ENCODE peak calls at places on chromosomes 13 and 19, in four cellular contexts. A is heart left ventricle; I is CD8-positive, alpha-beta T cell; V is A549. H is an unnamed sample.

GRCh38 chr13:74153316-74153715 is 19.1 kb upstream of the KLF12 start:
- DNase-seq in I (no peak), V (no peak), A (no peak), H (no peak)

GRCh38 chr13:94327318-94327717 is 152.2 kb downstream of the DCT start:
- DNase-seq in V (no peak), A (no peak), I (no peak), H (no peak)

GRCh38 chr13:107650081-107650701 is 565.1 kb downstream of the LIG4 start:
- DNase-seq in I (no peak), V (peak), A (peak), H (peak)

GRCh38 chr13:44045179-44045562 is 165.5 kb downstream of the LACC1 start:
- DNase-seq in I (no peak), V (peak), A (no peak), H (no peak)

GRCh38 chr19:41695745-41696144 is 7.7 kb upstream of the CEACAM7 start:
- DNase-seq in A (no peak), I (no peak), V (no peak), H (no peak)

GRCh38 chr19:57633832-57634131 is 814 bp downstream of the ZNF211 start:
- DNase-seq in A (no peak), V (no peak), I (no peak), H (no peak)

GRCh38 chr19:7852851-7853759 is 21.1 kb downstream of the PRR36 start:
- DNase-seq in I (peak), V (peak), A (peak), H (peak)

GRCh38 chr19:56404705-56405056 is 549 bp downstream of the ZNF583 start:
- DNase-seq in V (no peak), I (no peak), A (no peak), H (no peak)

GRCh38 chr13:41694902-41695301 is 237.6 kb downstream of the RGCC start:
- DNase-seq in I (no peak), V (peak), A (peak), H (no peak)

GRCh38 chr19:35347171-35347929 is at the start of gene FFAR1:
- DNase-seq in V (no peak), A (no peak), I (no peak), H (no peak)

GRCh38 chr19:18425515-18426415 is 6.6 kb downstream of the SSBP4 start:
- DNase-seq in A (peak), V (no peak), I (no peak), H (no peak)

GRCh38 chr13:99323488-99323887 is 16.3 kb upstream of the GPR183 start:
- DNase-seq in I (no peak), V (no peak), A (no peak), H (no peak)

GRCh38 chr13:44272692-44273091 is 100.9 kb upstream of the SERP2 start:
- DNase-seq in V (no peak), I (no peak), A (no peak), H (no peak)

GRCh38 chr13:43085545-43085944 is 62.2 kb downstream of the DNAJC15 start:
- DNase-seq in I (no peak), A (no peak), V (peak), H (no peak)

GRCh38 chr13:113581871-113582270 is 2.7 kb upstream of the TFDP1 start:
- DNase-seq in I (no peak), A (no peak), V (no peak), H (no peak)

GRCh38 chr13:105990256-105990958 is 545.1 kb downstream of the EFNB2 start:
- DNase-seq in I (no peak), V (no peak), A (no peak), H (no peak)

GRCh38 chr13:50236898-50237318 is 221.7 kb downstream of the KCNRG start:
- DNase-seq in V (no peak), A (no peak), I (no peak), H (peak)

GRCh38 chr13:110942248-110942981 is 27.5 kb upstream of the ANKRD10 start:
- DNase-seq in V (no peak), I (no peak), A (no peak), H (peak)

GRCh38 chr19:55386515-55386947 is 799 bp downstream of the RPL28 start:
- DNase-seq in V (no peak), A (no peak), I (no peak), H (no peak)

GRCh38 chr13:43054803-43055802 is 31.7 kb downstream of the DNAJC15 start:
- DNase-seq in A (peak), I (no peak), V (peak), H (peak)

GRCh38 chr19:11538232-11539036 is at the start of gene CNN1:
- DNase-seq in A (peak), V (no peak), I (no peak), H (no peak)

GRCh38 chr13:44618326-44618725 is 42.2 kb upstream of the TSC22D1 start:
- DNase-seq in A (no peak), V (no peak), I (no peak), H (no peak)

GRCh38 chr19:49906879-49907564 is 10.3 kb upstream of the IL4I1 start:
- DNase-seq in V (no peak), A (no peak), I (no peak), H (no peak)

GRCh38 chr13:31846182-31846938 is 107.0 kb downstream of the RXFP2 start:
- DNase-seq in A (peak), V (peak), I (peak), H (peak)

GRCh38 chr13:55977436-55977835 is 1163.3 kb upstream of the PRR20A start:
- DNase-seq in V (no peak), I (no peak), A (no peak), H (no peak)

GRCh38 chr13:76872686-76873085 is 13.5 kb downstream of the KCTD12 start:
- DNase-seq in A (no peak), V (no peak), I (no peak), H (no peak)

GRCh38 chr13:95083758-95084157 is 217.5 kb downstream of the ABCC4 start:
- DNase-seq in A (no peak), I (no peak), V (peak), H (no peak)

GRCh38 chr19:41449865-41450178 is 6.9 kb downstream of the ERICH4 start:
- DNase-seq in I (no peak), V (no peak), A (no peak), H (no peak)

GRCh38 chr19:58400916-58401824 is 5.7 kb downstream of the RNF225 start:
- DNase-seq in A (peak), V (peak), I (peak), H (peak)

GRCh38 chr19:49328741-49329140 is 3.8 kb upstream of the SLC6A16 start:
- DNase-seq in A (no peak), V (no peak), I (no peak), H (no peak)

GRCh38 chr13:98315466-98315865 is 138.4 kb upstream of the RNF113B start:
- DNase-seq in A (no peak), V (no peak), I (no peak), H (no peak)

GRCh38 chr19:39154084-39154625 is 28.6 kb downstream of the PAK4 start:
- DNase-seq in A (no peak), V (no peak), I (no peak), H (no peak)
- H3K27ac ChIP-seq in A (no peak), V (no peak), I (no peak), H (no peak)

DNA sequence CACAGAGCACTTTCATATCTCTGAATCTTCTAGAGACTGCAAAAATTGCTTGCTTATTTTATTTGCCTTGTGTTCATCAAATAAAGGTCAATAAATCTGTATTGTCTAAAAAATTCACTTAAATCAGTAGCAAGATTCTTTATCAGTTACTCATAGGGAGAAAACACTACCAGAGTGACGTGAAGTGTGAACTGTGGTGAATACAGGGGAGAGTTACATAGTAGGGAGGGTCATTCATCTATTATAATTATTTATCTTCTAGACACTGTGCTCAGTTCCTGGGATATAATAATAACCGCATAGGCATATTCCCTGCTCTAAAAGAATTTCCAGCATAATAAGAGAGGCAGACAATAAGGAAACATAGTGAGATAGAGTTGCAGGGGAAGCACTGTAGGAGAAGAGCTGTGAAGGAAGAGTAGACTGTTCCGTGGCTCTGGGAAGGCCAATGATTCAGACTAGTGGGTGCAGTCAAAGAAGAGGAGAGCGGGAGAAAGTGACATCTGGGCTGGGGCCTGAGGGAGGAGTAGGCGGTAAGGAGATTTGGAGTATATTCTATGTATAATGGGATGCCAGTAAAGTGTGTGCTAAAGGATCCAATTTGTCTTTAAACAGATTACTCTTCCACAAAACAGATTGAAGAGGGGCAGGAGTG is 84.0 kb upstream of the TDRD3 start:
- DNase-seq in I (no peak), A (no peak), V (no peak), H (no peak)
- H3K27ac ChIP-seq in I (no peak), A (no peak), V (no peak), H (no peak)

GRCh38 chr19:3976495-3977241 is 5.8 kb upstream of the DAPK3 start:
- DNase-seq in A (peak), V (no peak), I (no peak), H (peak)
- H3K27ac ChIP-seq in A (no peak), V (no peak), I (no peak), H (no peak)

GRCh38 chr13:90826688-90827087 is 520.8 kb upstream of the MIR17HG start:
- DNase-seq in I (no peak), V (no peak), A (no peak), H (no peak)
- H3K27ac ChIP-seq in I (no peak), V (no peak), A (no peak), H (no peak)

GRCh38 chr19:38289955-38290354 is 14.1 kb upstream of the C19orf33 start:
- DNase-seq in V (no peak), A (no peak), I (no peak), H (no peak)
- H3K27ac ChIP-seq in V (no peak), A (no peak), I (no peak), H (no peak)

GRCh38 chr13:39407786-39408185 is 195.2 kb downstream of the LHFPL6 start:
- DNase-seq in I (no peak), V (no peak), A (no peak), H (no peak)

GRCh38 chr13:39406688-39407087 is 196.3 kb downstream of the LHFPL6 start:
- DNase-seq in A (no peak), I (no peak), V (no peak), H (no peak)

GRCh38 chr13:39405596-39405995 is 197.4 kb downstream of the LHFPL6 start:
- DNase-seq in I (no peak), A (no peak), V (no peak), H (no peak)

GRCh38 chr13:39408512-39408911 is 194.5 kb downstream of the LHFPL6 start:
- DNase-seq in I (no peak), A (no peak), V (no peak), H (no peak)

GRCh38 chr13:39407138-39407537 is 195.9 kb downstream of the LHFPL6 start:
- DNase-seq in V (no peak), I (no peak), A (no peak), H (no peak)
- H3K27ac ChIP-seq in V (no peak), I (no peak), A (no peak), H (no peak)

H was measured in CD4-positive, CD25-positive, alpha-beta regulatory T cell.